ENCODE peak calls at places on chromosome 18, in six cellular contexts. J is K562, P is A549, S is endothelial cell of umbilical vein, E is HCT116, F is HepG2. H is an unnamed sample.

GRCh38 chr18:7677001-7677400 is 109.9 kb downstream of the PTPRM start:
- DNase-seq in J (no peak), P (no peak), S (no peak), E (no peak), F (no peak), H (no peak)

GRCh38 chr18:58580078-58580477 is 48.8 kb downstream of the ALPK2 start:
- DNase-seq in J (no peak), P (peak), S (no peak), E (no peak), F (no peak), H (no peak)

GRCh38 chr18:7617738-7618422 is 50.8 kb downstream of the PTPRM start:
- DNase-seq in J (no peak), P (no peak), S (peak), E (no peak), F (no peak), H (no peak)

GRCh38 chr18:78914586-78914935 is 65.1 kb upstream of the SALL3 start:
- DNase-seq in J (no peak), P (no peak), S (no peak), E (no peak), F (no peak), H (no peak)

GRCh38 chr18:7592305-7593071 is 25.4 kb downstream of the PTPRM start:
- DNase-seq in J (no peak), P (no peak), S (no peak), E (no peak), F (no peak), H (no peak)

GRCh38 chr18:28469946-28470345 is 293.0 kb upstream of the CDH2 start:
- DNase-seq in J (no peak), P (no peak), S (no peak), E (no peak), F (no peak), H (no peak)

GRCh38 chr18:68796936-68797690 is 767 bp upstream of the CCDC102B start:
- DNase-seq in J (no peak), P (no peak), S (peak), E (no peak), F (no peak), H (peak)

GRCh38 chr18:54825626-54826344 is 2.5 kb upstream of the RAB27B start:
- DNase-seq in J (no peak), P (no peak), S (no peak), E (no peak), F (no peak), H (no peak)

GRCh38 chr18:35508746-35509338 is 11.1 kb upstream of the INO80C start:
- DNase-seq in J (no peak), P (no peak), S (no peak), E (no peak), F (no peak), H (no peak)

GRCh38 chr18:49898421-49898820 is 85.1 kb upstream of the ACAA2 start:
- DNase-seq in J (peak), P (peak), S (peak), E (peak), F (peak), H (peak)

GRCh38 chr18:13626544-13626908 is 99.8 kb downstream of the FAM210A start:
- DNase-seq in J (no peak), P (no peak), S (no peak), E (no peak), F (no peak), H (no peak)

GRCh38 chr18:69222089-69222488 is 178.6 kb upstream of the DOK6 start:
- DNase-seq in J (no peak), P (no peak), S (no peak), E (no peak), F (no peak), H (no peak)

GRCh38 chr18:21155443-21155842 is 43.8 kb upstream of the ROCK1 start:
- DNase-seq in J (no peak), P (no peak), S (no peak), E (no peak), F (no peak), H (no peak)

GRCh38 chr18:50658601-50659000 is 98.7 kb downstream of the MAPK4 start:
- DNase-seq in J (no peak), P (no peak), S (no peak), E (no peak), F (no peak), H (no peak)

GRCh38 chr18:48776641-48777025 is 174.1 kb downstream of the SMAD7 start:
- DNase-seq in J (no peak), P (no peak), S (no peak), E (no peak), F (no peak), H (no peak)

DNA sequence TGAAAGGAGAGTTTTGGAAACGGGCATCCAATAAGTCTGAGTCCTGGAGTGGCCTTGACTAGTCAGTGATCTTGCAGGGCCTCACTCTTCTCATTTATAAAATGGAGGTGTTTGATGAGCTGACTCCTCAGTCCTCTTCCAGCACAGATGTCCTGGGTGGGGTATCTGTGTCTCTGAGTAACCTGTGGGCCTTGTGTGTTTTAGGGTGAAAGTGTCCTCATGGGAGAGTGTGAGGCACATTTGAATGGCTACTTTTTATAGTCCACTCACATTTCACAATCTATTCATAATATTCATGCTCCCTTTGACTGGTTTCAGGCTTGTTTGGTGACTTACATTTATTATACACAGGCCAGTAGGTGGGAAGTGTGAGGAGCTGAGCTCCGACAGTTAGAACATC is 106.4 kb upstream of the CELF4 start:
- DNase-seq in J (no peak), P (no peak), S (no peak), E (no peak), F (no peak), H (no peak)
- TF ChIP-seq POLR2A in J (no peak), P (no peak), S (no peak), E (no peak), F (no peak), H (no peak)

GRCh38 chr18:41145526-41145925 is 809.5 kb upstream of the PIK3C3 start:
- DNase-seq in J (no peak), P (no peak), S (no peak), E (no peak), F (no peak), H (no peak)
- TF ChIP-seq MAX in J (no peak), P (no peak), S (no peak), E (no peak), F (no peak), H (no peak)

DNA sequence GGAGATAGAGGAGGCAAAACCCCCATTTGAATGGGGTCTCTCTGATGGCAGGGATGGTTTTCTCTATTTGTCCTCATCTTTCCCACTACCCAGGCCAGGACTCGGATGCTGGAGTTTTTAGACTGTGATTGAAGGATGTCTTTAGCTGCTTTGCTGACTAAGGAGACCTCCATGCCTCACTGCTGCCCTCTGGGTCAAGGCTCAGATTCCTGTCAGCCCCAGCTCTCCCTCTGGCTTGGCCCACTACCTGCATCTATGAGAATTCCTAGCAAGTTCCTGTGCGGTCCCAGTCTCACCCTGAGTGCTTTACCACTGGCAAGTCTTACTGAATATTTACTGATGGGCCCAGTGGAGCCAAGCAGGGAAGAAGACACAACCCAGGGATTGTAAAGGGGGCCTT is 184.0 kb downstream of the CELF4 start:
- DNase-seq in J (no peak), P (no peak), S (no peak), E (no peak), F (no peak), H (no peak)
- TF ChIP-seq CTCF in J (no peak), P (no peak), S (no peak), E (no peak), F (no peak), H (no peak)

GRCh38 chr18:75210274-75211001 is at the start of gene TSHZ1:
- DNase-seq in J (peak), P (peak), S (peak), E (peak), F (peak), H (peak)
- TF ChIP-seq POLR2A in J (peak), P (no peak), S (peak), E (peak), F (no peak), H (peak)

DNA sequence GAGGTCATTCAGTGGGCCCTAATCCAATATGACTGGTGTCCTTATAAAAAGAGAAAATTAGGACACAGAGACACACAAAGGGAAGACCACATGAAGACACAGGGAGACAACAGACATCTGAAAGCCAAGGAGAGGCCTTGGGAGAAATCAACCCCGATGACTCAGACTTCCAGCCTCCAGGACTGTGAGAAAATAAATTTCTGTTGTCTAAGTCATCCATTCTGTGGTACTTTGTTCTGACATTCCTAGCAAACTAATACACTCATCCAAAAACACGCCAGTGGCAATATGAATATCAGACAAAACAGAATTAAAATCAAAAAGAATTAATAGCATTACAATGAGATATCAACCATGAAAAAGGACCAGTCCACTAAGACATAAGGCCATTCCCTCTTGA is 303.6 kb downstream of the SS18 start:
- DNase-seq in J (no peak), P (no peak), S (no peak), E (no peak), F (no peak), H (no peak)
- TF ChIP-seq MAX in J (no peak), P (no peak), S (no peak), E (no peak), F (no peak), H (no peak)

GRCh38 chr18:56696966-56697365 is 45.8 kb downstream of the WDR7 start:
- DNase-seq in J (no peak), P (peak), S (no peak), E (no peak), F (no peak), H (no peak)

DNA sequence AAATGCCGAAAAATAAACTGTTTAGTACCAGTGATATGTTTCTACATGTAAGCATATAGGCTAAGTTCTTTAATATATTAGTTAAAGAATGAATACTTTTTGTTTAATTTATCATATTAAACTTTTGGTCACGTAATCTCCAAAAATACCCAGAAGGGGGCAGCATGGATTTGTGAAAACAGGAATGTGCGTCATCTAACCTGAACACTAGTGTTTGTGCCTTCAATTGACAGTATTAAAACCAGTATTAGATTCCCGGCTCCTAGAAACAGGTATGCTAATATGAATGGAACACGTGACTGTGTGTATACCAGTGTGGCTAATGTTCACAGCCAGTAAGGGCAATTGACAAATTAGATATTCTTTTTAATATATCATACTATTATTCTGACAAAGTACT is 51.8 kb downstream of the WDR7 start:
- DNase-seq in J (peak), P (peak), S (peak), E (peak), F (peak), H (peak)
- TF ChIP-seq CTCF in J (peak), P (peak), S (peak), E (peak), F (peak), H (peak)

DNA sequence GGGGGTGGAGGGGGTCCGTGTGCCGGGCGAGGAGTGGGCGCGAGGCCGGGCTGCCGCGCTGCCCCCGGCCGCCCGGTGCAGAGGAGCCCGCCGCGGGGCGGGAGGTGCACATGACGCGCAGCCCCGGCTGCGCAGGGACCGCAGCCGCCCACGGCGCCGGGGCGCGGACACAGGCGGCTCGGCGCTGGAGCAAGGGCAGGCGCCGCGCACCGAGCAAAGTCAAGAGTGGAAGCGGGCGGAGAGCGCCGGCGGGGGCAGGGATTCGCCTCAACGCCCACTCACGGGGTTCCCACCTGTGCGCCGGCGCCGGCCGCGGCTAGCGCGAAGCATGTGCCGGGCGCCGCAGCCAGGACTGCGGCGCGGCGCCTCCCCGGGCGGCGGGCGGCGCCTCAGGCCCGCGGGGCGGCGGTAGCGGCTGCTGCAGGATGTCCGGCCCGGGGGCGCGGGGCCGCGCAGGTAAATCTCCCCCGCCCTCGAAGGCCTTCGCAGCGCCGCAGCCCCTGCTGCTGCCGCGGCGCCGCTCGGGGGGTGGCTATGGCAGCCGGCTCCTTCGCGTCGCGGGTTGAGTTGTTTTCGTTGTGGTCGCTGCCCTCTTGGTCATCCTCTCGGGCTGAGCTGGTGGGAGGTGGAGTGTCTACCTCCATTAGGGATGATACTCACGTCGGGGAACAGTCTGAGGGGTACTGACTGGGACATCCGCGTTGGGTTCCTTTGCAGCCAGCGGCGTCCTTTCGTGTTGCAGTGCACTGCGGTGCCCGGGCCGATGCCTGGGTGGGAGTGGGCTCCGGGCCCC is 216.3 kb upstream of the DTNA start:
- DNase-seq in J (no peak), P (no peak), S (peak), E (no peak), F (peak), H (no peak)
- TF ChIP-seq POLR2A in J (no peak), P (no peak), S (no peak), E (no peak), F (no peak), H (no peak)

GRCh38 chr18:77230645-77231044 is 19.0 kb upstream of the GALR1 start:
- DNase-seq in J (no peak), P (no peak), S (no peak), E (no peak), F (no peak), H (no peak)

GRCh38 chr18:77234504-77235365 is 14.9 kb upstream of the GALR1 start:
- DNase-seq in J (no peak), P (no peak), S (no peak), E (no peak), F (no peak), H (no peak)
- TF ChIP-seq MAX in J (no peak), P (no peak), S (no peak), E (no peak), F (no peak), H (no peak)

GRCh38 chr18:56035546-56035945 is 447.6 kb upstream of the TCF4 start:
- DNase-seq in J (no peak), P (no peak), S (no peak), E (no peak), F (no peak), H (no peak)

GRCh38 chr18:56038258-56039030 is 450.5 kb upstream of the TCF4 start:
- DNase-seq in J (no peak), P (no peak), S (no peak), E (no peak), F (no peak), H (no peak)

GRCh38 chr18:56036673-56037072 is 448.7 kb upstream of the TCF4 start:
- DNase-seq in J (no peak), P (no peak), S (no peak), E (no peak), F (no peak), H (no peak)

GRCh38 chr18:56030060-56030459 is 442.1 kb upstream of the TCF4 start:
- DNase-seq in J (no peak), P (no peak), S (no peak), E (no peak), F (no peak), H (no peak)

DNA sequence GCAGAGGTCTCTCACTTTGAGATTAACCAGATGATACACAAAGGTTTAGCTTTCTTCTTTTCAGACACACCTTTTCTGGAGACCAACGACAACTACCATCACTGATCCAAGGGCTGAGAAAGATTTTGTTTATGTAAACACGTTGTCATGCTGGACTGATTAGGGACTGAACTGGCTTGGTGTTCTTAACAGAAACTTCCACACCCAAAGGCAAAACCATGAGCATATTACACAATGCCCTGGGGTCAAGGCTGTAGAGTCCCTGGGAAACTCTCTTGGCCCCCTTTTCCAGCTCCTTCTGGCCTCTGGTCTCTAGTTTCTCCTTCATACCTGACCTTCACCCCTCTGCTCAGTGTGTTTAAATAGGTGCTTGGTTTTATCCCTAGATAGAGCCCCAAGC is 447.0 kb upstream of the TCF4 start:
- DNase-seq in J (no peak), P (no peak), S (no peak), E (no peak), F (no peak), H (no peak)
- TF ChIP-seq CTCF in J (no peak), P (no peak), S (no peak), E (no peak), F (no peak), H (no peak)

H was measured in NB4.